ENCODE peak calls at places on chromosomes 12 and 14, in nine cellular contexts. E is cardiac muscle cell, R is GM12878, L is iPS DF 6.9, O is fibroblast of the aortic adventitia, Y is IMR-90, C is HFF-Myc, B is astrocyte of the spinal cord, V is tibial nerve. P is an unnamed sample.

GRCh38 chr12:101697930-101698781 is 716 bp downstream of the CHPT1 start:
- DNase-seq in E (peak; percentile 29), R (no peak), L (no peak), O (peak; percentile 32), Y (peak; percentile 7), C (no peak), B (peak; percentile 26), V (peak; percentile 25), P (no peak)

GRCh38 chr12:29149691-29150382 is 759 bp downstream of the FAR2 start:
- DNase-seq in E (no peak), R (no peak), L (no peak), O (no peak), Y (no peak), C (no peak), B (no peak), V (no peak), P (no peak)

GRCh38 chr12:639566-639965 is 23.7 kb downstream of the NINJ2 start:
- DNase-seq in E (no peak), R (no peak), L (no peak), O (no peak), Y (no peak), C (no peak), B (no peak), V (no peak), P (no peak)

GRCh38 chr14:79502751-79503148 is 708.6 kb downstream of the DIO2 start:
- DNase-seq in E (no peak), R (no peak), L (no peak), O (no peak), Y (peak; percentile 59), C (no peak), B (peak; percentile 16), V (no peak), P (no peak)

GRCh38 chr12:105705765-105706164 is 375.3 kb downstream of the C12orf75 start:
- DNase-seq in E (peak; percentile 81), R (no peak), L (peak; percentile 54), O (peak; percentile 80), Y (peak; percentile 67), C (peak; percentile 44), B (peak; percentile 72), V (peak; percentile 57), P (no peak)

GRCh38 chr12:89962648-89963047 is 254.0 kb upstream of the ATP2B1 start:
- DNase-seq in E (no peak), R (no peak), L (no peak), O (no peak), Y (no peak), C (no peak), B (no peak), V (no peak), P (no peak)

GRCh38 chr14:99803803-99804202 is 10.6 kb downstream of the EML1 start:
- DNase-seq in E (no peak), R (no peak), L (no peak), O (no peak), Y (no peak), C (no peak), B (no peak), V (no peak), P (no peak)

GRCh38 chr12:71626098-71626497 is 37.5 kb downstream of the ZFC3H1 start:
- DNase-seq in E (peak; percentile 31), R (no peak), L (no peak), O (no peak), Y (no peak), C (no peak), B (no peak), V (no peak), P (no peak)

GRCh38 chr12:56333197-56333678 is 562 bp downstream of the PAN2 start:
- DNase-seq in E (no peak), R (no peak), L (no peak), O (no peak), Y (no peak), C (no peak), B (no peak), V (no peak), P (no peak)

GRCh38 chr12:26878661-26879119 is 45.7 kb upstream of the ITPR2 start:
- DNase-seq in E (peak; percentile 49), R (no peak), L (no peak), O (peak; percentile 76), Y (no peak), C (peak; percentile 42), B (peak; percentile 24), V (peak; percentile 26), P (peak; percentile 6)

GRCh38 chr12:54141534-54142475 is 47.0 kb downstream of the SMUG1 start:
- DNase-seq in E (peak; percentile 26), R (no peak), L (no peak), O (peak; percentile 76), Y (no peak), C (no peak), B (no peak), V (peak; percentile 26), P (no peak)

GRCh38 chr12:114404451-114405198 is 1.3 kb downstream of the TBX5 start:
- DNase-seq in E (peak; percentile 40), R (no peak), L (no peak), O (no peak), Y (peak; percentile 39), C (no peak), B (no peak), V (no peak), P (no peak)

GRCh38 chr12:22285871-22286270 is 48.6 kb downstream of the ST8SIA1 start:
- DNase-seq in E (no peak), R (no peak), L (no peak), O (peak; percentile 52), Y (no peak), C (no peak), B (no peak), V (no peak), P (no peak)

GRCh38 chr14:72715910-72716268 is 178.0 kb downstream of the DPF3 start:
- DNase-seq in E (no peak), R (no peak), L (no peak), O (no peak), Y (no peak), C (no peak), B (no peak), V (no peak), P (no peak)

GRCh38 chr14:63465347-63465746 is 77.8 kb downstream of the PPP2R5E start:
- DNase-seq in E (peak; percentile 25), R (no peak), L (no peak), O (peak; percentile 44), Y (no peak), C (no peak), B (no peak), V (no peak), P (no peak)

GRCh38 chr12:45745861-45746277 is 16.4 kb downstream of the ARID2 start:
- DNase-seq in E (peak; percentile 53), R (no peak), L (no peak), O (peak; percentile 49), Y (peak; percentile 46), C (no peak), B (peak; percentile 32), V (no peak), P (no peak)

GRCh38 chr12:96375841-96376249 is 24.4 kb downstream of the CDK17 start:
- DNase-seq in E (no peak), R (peak; percentile 56), L (no peak), O (peak; percentile 36), Y (no peak), C (no peak), B (no peak), V (no peak), P (no peak)

GRCh38 chr12:7175493-7175892 is 14.0 kb upstream of the PEX5 start:
- DNase-seq in E (peak; percentile 59), R (no peak), L (no peak), O (peak; percentile 45), Y (peak; percentile 47), C (no peak), B (no peak), V (no peak), P (peak; percentile 39)

GRCh38 chr14:49767473-49768300 is at the start of gene KLHDC2:
- DNase-seq in E (peak; percentile 94), R (no peak), L (no peak), O (peak; percentile 82), Y (peak; percentile 88), C (no peak), B (peak; percentile 93), V (peak; percentile 72), P (peak; percentile 75)
- H3K4me3 ChIP-seq in E (peak within 1 kb of the TSS; percentile 83), R (peak within 1 kb of the TSS; percentile 93), L (peak within 1 kb of the TSS; percentile 52), O (peak within 1 kb of the TSS; percentile 80), Y (peak within 1 kb of the TSS; percentile 96), C (peak within 1 kb of the TSS; percentile 90), B (peak within 1 kb of the TSS; percentile 87), V (peak within 1 kb of the TSS; percentile 74), P (peak within 1 kb of the TSS; percentile 82)

GRCh38 chr14:101457177-101457935 is 103.9 kb upstream of the DIO3 start:
- DNase-seq in E (no peak), R (no peak), L (no peak), O (no peak), Y (no peak), C (no peak), B (no peak), V (no peak), P (no peak)
- H3K4me3 ChIP-seq in E (no peak overlapping the region), R (no peak overlapping the region), L (peak overlapping the region; percentile 6), O (no peak overlapping the region), Y (no peak overlapping the region), C (no peak overlapping the region), B (no peak overlapping the region), V (no peak overlapping the region), P (no peak overlapping the region)

GRCh38 chr12:47085815-47086252 is 6.1 kb upstream of the AMIGO2 start:
- DNase-seq in E (peak; percentile 73), R (no peak), L (no peak), O (peak; percentile 60), Y (peak; percentile 77), C (no peak), B (peak; percentile 80), V (no peak), P (no peak)

GRCh38 chr12:47091009-47091408 is 11.2 kb upstream of the AMIGO2 start:
- DNase-seq in E (no peak), R (no peak), L (no peak), O (no peak), Y (no peak), C (no peak), B (no peak), V (no peak), P (no peak)

GRCh38 chr12:47087088-47087688 is 7.4 kb upstream of the AMIGO2 start:
- DNase-seq in E (peak; percentile 66), R (no peak), L (no peak), O (peak; percentile 72), Y (peak; percentile 43), C (no peak), B (no peak), V (no peak), P (no peak)

GRCh38 chr12:47084172-47084571 is 4.4 kb upstream of the AMIGO2 start:
- DNase-seq in E (no peak), R (no peak), L (no peak), O (no peak), Y (no peak), C (no peak), B (no peak), V (no peak), P (no peak)

GRCh38 chr12:47088021-47088944 is 8.5 kb upstream of the AMIGO2 start:
- DNase-seq in E (peak; percentile 41), R (no peak), L (no peak), O (peak; percentile 70), Y (peak; percentile 61), C (no peak), B (no peak), V (no peak), P (no peak)
- H3K4me3 ChIP-seq in E (no peak overlapping the region), R (no peak overlapping the region), L (no peak overlapping the region), O (no peak overlapping the region), Y (no peak overlapping the region), C (no peak overlapping the region), B (no peak overlapping the region), V (no peak overlapping the region), P (no peak overlapping the region)

DNA sequence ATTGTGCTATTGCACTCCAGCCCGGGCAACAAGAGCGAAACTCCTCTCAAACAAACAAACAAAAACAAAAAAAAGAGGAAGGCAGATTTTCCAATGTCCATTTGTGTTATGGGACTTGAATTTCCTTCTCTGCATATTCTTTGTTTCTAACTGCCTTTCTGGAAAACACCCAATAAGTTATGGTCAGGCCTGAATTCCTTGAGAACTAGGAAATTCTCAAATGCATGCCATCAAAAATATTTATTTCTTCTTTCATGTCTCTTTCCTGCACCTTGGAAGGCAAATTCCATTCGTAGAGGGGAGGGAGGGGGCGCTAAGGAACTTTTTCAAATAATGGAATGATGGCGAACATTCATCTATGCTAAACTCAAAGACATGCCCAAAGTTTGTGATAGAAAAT is 117.6 kb upstream of the TMCC3 start:
- DNase-seq in E (peak; percentile 29), R (no peak), L (no peak), O (peak; percentile 53), Y (peak; percentile 6), C (no peak), B (peak; percentile 58), V (no peak), P (no peak)
- H3K4me3 ChIP-seq in E (no peak overlapping the region), R (no peak overlapping the region), L (no peak overlapping the region), O (no peak overlapping the region), Y (no peak overlapping the region), C (no peak overlapping the region), B (no peak overlapping the region), V (no peak overlapping the region), P (no peak overlapping the region)